ENCODE peak calls at places on chromosome 11, in seven cellular contexts. V, J, D, A, I, P and W are unnamed samples.
A peak's percentile ranks its signal among the peaks of the same experiment; 100 is the strongest.

GRCh38 chr11:95792700-95793099 is 2.4 kb downstream of the CEP57 start:
- DNase-seq in V (no peak), J (no peak), D (no peak), A (no peak), I (no peak), P (no peak), W (no peak)

GRCh38 chr11:122069946-122070345 is 46.1 kb downstream of the BLID start:
- DNase-seq in V (no peak), J (peak; percentile 68), D (no peak), A (peak; percentile 52), I (peak; percentile 7), P (peak; percentile 88), W (peak; percentile 4)

GRCh38 chr11:76798656-76799055 is 15.5 kb downstream of the TSKU start:
- DNase-seq in V (no peak), J (no peak), D (no peak), A (no peak), I (no peak), P (no peak), W (no peak)

GRCh38 chr11:60711316-60711715 is 11.9 kb downstream of the MS4A8 start:
- DNase-seq in V (no peak), J (no peak), D (no peak), A (no peak), I (peak; percentile 86), P (no peak), W (no peak)

GRCh38 chr11:112844530-112844929 is 116.7 kb upstream of the NCAM1 start:
- DNase-seq in V (no peak), J (no peak), D (no peak), A (no peak), I (no peak), P (no peak), W (no peak)

GRCh38 chr11:67287355-67288197 is 1.5 kb upstream of the ANKRD13D start:
- DNase-seq in V (no peak), J (no peak), D (no peak), A (peak; percentile 22), I (no peak), P (no peak), W (no peak)

GRCh38 chr11:64843971-64844329 is 503 bp downstream of the CDC42BPG start:
- DNase-seq in V (no peak), J (no peak), D (no peak), A (no peak), I (peak; percentile 21), P (no peak), W (peak; percentile 22)

GRCh38 chr11:73295259-73295995 is 12.6 kb upstream of the ARHGEF17 start:
- DNase-seq in V (peak; percentile 81), J (peak; percentile 88), D (peak; percentile 56), A (peak; percentile 60), I (peak; percentile 86), P (peak; percentile 76), W (peak; percentile 83)

GRCh38 chr11:124745835-124746620 is 6.0 kb downstream of the VSIG2 start:
- DNase-seq in V (no peak), J (no peak), D (no peak), A (no peak), I (peak; percentile 77), P (no peak), W (no peak)

GRCh38 chr11:15852179-15852578 is 504.2 kb downstream of the SOX6 start:
- DNase-seq in V (no peak), J (peak; percentile 13), D (no peak), A (peak; percentile 29), I (peak; percentile 32), P (peak; percentile 10), W (peak; percentile 42)

GRCh38 chr11:128624269-128625170 is 37.2 kb upstream of the ETS1 start:
- DNase-seq in V (no peak), J (no peak), D (no peak), A (no peak), I (no peak), P (no peak), W (no peak)

GRCh38 chr11:72836111-72836510 is 21.9 kb downstream of the ATG16L2 start:
- DNase-seq in V (no peak), J (no peak), D (no peak), A (peak; percentile 90), I (no peak), P (no peak), W (no peak)

GRCh38 chr11:44236261-44236660 is 73.7 kb downstream of the ALX4 start:
- DNase-seq in V (no peak), J (no peak), D (no peak), A (no peak), I (no peak), P (no peak), W (no peak)